ENCODE peak calls at places on chromosomes 5 and 9, in eight cellular contexts. H is astrocyte, K is breast epithelium, W is GM23248, U is neural progenitor cell, C is H9, B is colonic mucosa, Y is suprapubic skin. S is an unnamed sample.

GRCh38 chr5:119386945-119387344 is 31.1 kb downstream of the TNFAIP8 start:
- DNase-seq in H (peak; percentile 19), K (no peak), W (no peak), U (no peak), C (no peak), B (no peak), Y (no peak), S (no peak)

GRCh38 chr9:34072868-34073590 is 24.3 kb upstream of the UBAP2 start:
- DNase-seq in H (peak; percentile 83), K (no peak), W (peak; percentile 93), U (no peak), C (peak; percentile 33), B (peak; percentile 63), Y (no peak), S (peak; percentile 84)

GRCh38 chr9:4985376-4986266 is 549 bp downstream of the JAK2 start:
- DNase-seq in H (peak; percentile 45), K (no peak), W (peak; percentile 80), U (peak; percentile 55), C (peak; percentile 45), B (peak; percentile 78), Y (peak; percentile 80), S (peak; percentile 49)

GRCh38 chr5:100777680-100778281 is 125.3 kb downstream of the ST8SIA4 start:
- DNase-seq in H (peak; percentile 82), K (no peak), W (peak; percentile 86), U (no peak), C (no peak), B (peak; percentile 48), Y (no peak), S (peak; percentile 88)

GRCh38 chr5:142151436-142152382 is 43.1 kb downstream of the NDFIP1 start:
- DNase-seq in H (peak; percentile 33), K (no peak), W (peak; percentile 78), U (peak; percentile 66), C (no peak), B (peak; percentile 67), Y (no peak), S (peak; percentile 64)

GRCh38 chr5:37892571-37892970 is 52.7 kb upstream of the GDNF start:
- DNase-seq in H (no peak), K (no peak), W (no peak), U (no peak), C (no peak), B (no peak), Y (no peak), S (no peak)

GRCh38 chr5:132746592-132747063 is 598 bp upstream of the CCNI2 start:
- DNase-seq in H (no peak), K (no peak), W (peak; percentile 42), U (peak; percentile 70), C (no peak), B (peak; percentile 80), Y (no peak), S (no peak)

GRCh38 chr9:2127486-2127885 is 112.3 kb downstream of the SMARCA2 start:
- DNase-seq in H (peak; percentile 73), K (no peak), W (peak; percentile 46), U (no peak), C (no peak), B (no peak), Y (no peak), S (no peak)

GRCh38 chr9:27151693-27152397 is 42.8 kb downstream of the TEK start:
- DNase-seq in H (peak; percentile 73), K (no peak), W (peak; percentile 78), U (no peak), C (no peak), B (no peak), Y (no peak), S (peak; percentile 49)

GRCh38 chr9:29701536-29701935 is 2128.3 kb upstream of the C9orf72 start:
- DNase-seq in H (no peak), K (no peak), W (no peak), U (no peak), C (no peak), B (no peak), Y (no peak), S (no peak)

GRCh38 chr9:110578896-110579752 is at the start of gene SVEP1:
- DNase-seq in H (peak; percentile 72), K (no peak), W (peak; percentile 92), U (peak; percentile 75), C (peak; percentile 61), B (no peak), Y (no peak), S (no peak)

GRCh38 chr5:64206653-64207052 is 41.0 kb downstream of the RNF180 start:
- DNase-seq in H (no peak), K (no peak), W (no peak), U (peak; percentile 34), C (peak; percentile 26), B (no peak), Y (no peak), S (peak; percentile 19)

GRCh38 chr9:137619240-137620090 is 660 bp downstream of the EHMT1 start:
- DNase-seq in H (peak; percentile 28), K (no peak), W (peak; percentile 76), U (peak; percentile 74), C (no peak), B (peak; percentile 39), Y (no peak), S (peak; percentile 39)

GRCh38 chr5:136094913-136095641 is 37.6 kb upstream of the SMAD5 start:
- DNase-seq in H (no peak), K (no peak), W (no peak), U (no peak), C (peak; percentile 9), B (no peak), Y (no peak), S (no peak)

GRCh38 chr9:132027752-132028666 is 51.7 kb downstream of the MED27 start:
- DNase-seq in H (no peak), K (no peak), W (peak; percentile 22), U (no peak), C (no peak), B (no peak), Y (no peak), S (peak; percentile 26)

GRCh38 chr9:31776471-31776870 is 608.0 kb upstream of the ACO1 start:
- DNase-seq in H (no peak), K (no peak), W (no peak), U (no peak), C (no peak), B (no peak), Y (no peak), S (no peak)

GRCh38 chr5:106312360-106312759 is 1358.4 kb downstream of the EFNA5 start:
- DNase-seq in H (peak; percentile 56), K (no peak), W (peak; percentile 43), U (no peak), C (no peak), B (no peak), Y (no peak), S (peak; percentile 75)

GRCh38 chr9:101530076-101530711 is 3.5 kb upstream of the RNF20 start:
- DNase-seq in H (peak; percentile 44), K (peak; percentile 62), W (peak; percentile 82), U (peak; percentile 82), C (peak; percentile 81), B (peak; percentile 73), Y (no peak), S (peak; percentile 83)

GRCh38 chr9:122816163-122816867 is 12.1 kb downstream of the PDCL start:
- DNase-seq in H (no peak), K (no peak), W (no peak), U (no peak), C (no peak), B (peak; percentile 31), Y (no peak), S (no peak)

GRCh38 chr9:134692573-134692860 is 50.9 kb downstream of the COL5A1 start:
- DNase-seq in H (no peak), K (no peak), W (no peak), U (no peak), C (no peak), B (no peak), Y (no peak), S (no peak)

GRCh38 chr9:87620727-87621322 is 105.1 kb upstream of the CTSL start:
- DNase-seq in H (no peak), K (no peak), W (no peak), U (no peak), C (no peak), B (no peak), Y (no peak), S (no peak)

DNA sequence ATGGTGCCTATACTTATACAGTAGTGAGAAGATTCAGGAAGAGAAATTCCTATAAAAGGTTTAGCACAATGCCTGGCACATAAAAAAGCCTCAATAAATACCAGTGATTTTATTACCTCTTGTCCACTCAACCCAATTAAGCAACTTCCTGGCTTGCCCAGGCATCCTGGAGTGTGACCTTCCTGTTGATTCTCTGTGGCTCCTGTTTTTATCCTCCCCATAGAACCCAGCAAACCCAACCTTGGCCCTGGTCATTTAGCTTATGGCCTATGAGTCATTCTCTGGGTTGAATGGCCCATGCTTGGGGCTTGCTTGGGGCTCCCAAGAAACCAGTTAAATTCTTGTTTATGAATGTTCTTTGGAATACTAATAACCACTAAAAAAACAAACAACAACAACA is 21.4 kb upstream of the SPARC start:
- DNase-seq in H (no peak), K (no peak), W (no peak), U (no peak), C (no peak), B (peak; percentile 29), Y (no peak), S (peak; percentile 23)
- H3K27ac ChIP-seq in H (no peak overlapping the region), K (no peak overlapping the region), W (no peak overlapping the region), U (no peak overlapping the region), C (no peak overlapping the region), B (peak overlapping the region; percentile 37), Y (no peak overlapping the region), S (no peak overlapping the region)

DNA sequence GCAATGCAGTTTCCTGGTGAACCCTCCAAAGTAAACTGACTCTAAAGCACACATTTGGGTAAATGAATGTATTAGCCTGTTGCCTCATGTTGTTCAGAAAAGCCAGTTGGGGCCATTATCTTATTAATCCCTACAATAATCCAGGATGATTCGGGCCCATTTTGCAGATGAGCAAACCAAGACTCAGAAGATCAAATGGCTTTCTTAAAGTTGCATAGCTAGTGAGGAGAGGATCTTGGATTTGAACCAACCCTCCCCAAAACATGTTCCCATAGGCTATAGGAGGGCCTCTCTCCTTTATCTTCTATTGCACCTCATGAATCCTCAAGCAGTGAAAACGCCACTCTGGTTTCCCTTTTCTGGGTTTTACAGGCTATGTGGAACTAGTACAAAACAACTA is 267.6 kb upstream of the RFX3 start:
- DNase-seq in H (no peak), K (no peak), W (no peak), U (no peak), C (no peak), B (no peak), Y (no peak), S (no peak)
- H3K27ac ChIP-seq in H (no peak overlapping the region), K (peak overlapping the region; percentile 62), W (no peak overlapping the region), U (peak overlapping the region; percentile 62), C (no peak overlapping the region), B (no peak overlapping the region), Y (no peak overlapping the region), S (no peak overlapping the region)

GRCh38 chr5:97266576-97266975 is 83.5 kb upstream of the RIOK2 start:
- DNase-seq in H (peak; percentile 1), K (no peak), W (peak; percentile 56), U (no peak), C (no peak), B (peak; percentile 20), Y (no peak), S (no peak)
- H3K27ac ChIP-seq in H (no peak overlapping the region), K (no peak overlapping the region), W (no peak overlapping the region), U (no peak overlapping the region), C (no peak overlapping the region), B (no peak overlapping the region), Y (no peak overlapping the region), S (no peak overlapping the region)

DNA sequence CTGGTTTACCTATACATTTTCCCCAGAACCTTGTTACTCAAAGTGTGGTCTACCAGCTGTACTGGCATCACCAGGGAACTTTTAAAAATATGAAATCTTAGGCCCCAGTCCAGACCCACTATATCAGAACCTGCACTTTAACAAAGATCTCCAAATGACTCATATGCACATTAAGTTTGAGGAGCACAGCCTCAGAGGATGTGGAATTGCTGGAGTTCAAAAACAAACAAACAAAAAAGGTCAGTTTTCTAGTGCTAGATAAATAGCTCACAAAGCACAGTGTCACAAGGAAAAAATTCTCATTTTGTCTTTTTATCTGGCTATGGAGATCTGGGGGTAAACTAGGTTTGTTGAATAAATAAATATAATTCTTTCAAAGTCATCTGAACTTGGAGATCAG is 68.9 kb upstream of the ANKRD55 start:
- DNase-seq in H (peak; percentile 41), K (no peak), W (peak; percentile 17), U (no peak), C (no peak), B (no peak), Y (no peak), S (peak; percentile 61)
- H3K27ac ChIP-seq in H (no peak overlapping the region), K (no peak overlapping the region), W (no peak overlapping the region), U (no peak overlapping the region), C (no peak overlapping the region), B (no peak overlapping the region), Y (no peak overlapping the region), S (peak overlapping the region; percentile 23)